ENCODE peak calls at places on chromosome 18, in five cellular contexts. One of them, this sample, is unnamed.
A peak's percentile ranks its signal among the peaks of the same experiment; 100 is the strongest.

GRCh38 chr18:48080546-48080945 is 150.1 kb upstream of the SMAD2 start:
- DNase-seq in tibial nerve: no peak
- DNase-seq in stimulated activated CD4-positive, alpha-beta T cell treated with anti-CD3 and anti-CD28 coated beads, Interleukin-1b, Interleukin-23, amount 100 ng/mL, for 1 hour: no peak
- DNase-seq in GM12891: no peak
- DNase-seq in K562: no peak
- DNase-seq in this sample: no peak

GRCh38 chr18:58845913-58846312 is 18.8 kb upstream of the ZNF532 start:
- DNase-seq in tibial nerve: no peak
- DNase-seq in stimulated activated CD4-positive, alpha-beta T cell treated with anti-CD3 and anti-CD28 coated beads, Interleukin-1b, Interleukin-23, amount 100 ng/mL, for 1 hour: no peak
- DNase-seq in GM12891: no peak
- DNase-seq in K562: no peak
- DNase-seq in this sample: no peak

GRCh38 chr18:44178476-44178875 is 502.2 kb upstream of the SETBP1 start:
- DNase-seq in tibial nerve: no peak
- DNase-seq in GM12891: no peak
- DNase-seq in stimulated activated CD4-positive, alpha-beta T cell treated with anti-CD3 and anti-CD28 coated beads, Interleukin-1b, Interleukin-23, amount 100 ng/mL, for 1 hour: no peak
- DNase-seq in K562: no peak
- DNase-seq in this sample: no peak

GRCh38 chr18:76914314-76914713 is 92.0 kb downstream of the ZNF236 start:
- DNase-seq in tibial nerve: no peak
- DNase-seq in GM12891: no peak
- DNase-seq in stimulated activated CD4-positive, alpha-beta T cell treated with anti-CD3 and anti-CD28 coated beads, Interleukin-1b, Interleukin-23, amount 100 ng/mL, for 1 hour: no peak
- DNase-seq in K562: no peak
- DNase-seq in this sample: no peak

GRCh38 chr18:22060361-22060760 is 109.0 kb upstream of the GATA6 start:
- DNase-seq in K562: no peak
- DNase-seq in GM12891: no peak
- DNase-seq in tibial nerve: no peak
- DNase-seq in stimulated activated CD4-positive, alpha-beta T cell treated with anti-CD3 and anti-CD28 coated beads, Interleukin-1b, Interleukin-23, amount 100 ng/mL, for 1 hour: no peak
- DNase-seq in this sample: no peak

GRCh38 chr18:3411854-3412268 is 38.1 kb upstream of the TGIF1 start:
- DNase-seq in GM12891: no peak
- DNase-seq in stimulated activated CD4-positive, alpha-beta T cell treated with anti-CD3 and anti-CD28 coated beads, Interleukin-1b, Interleukin-23, amount 100 ng/mL, for 1 hour: no peak
- DNase-seq in tibial nerve: no peak
- DNase-seq in K562: no peak
- DNase-seq in this sample: no peak

GRCh38 chr18:48066225-48066652 is 135.8 kb upstream of the SMAD2 start:
- DNase-seq in K562: no peak
- DNase-seq in GM12891: no peak
- DNase-seq in stimulated activated CD4-positive, alpha-beta T cell treated with anti-CD3 and anti-CD28 coated beads, Interleukin-1b, Interleukin-23, amount 100 ng/mL, for 1 hour: no peak
- DNase-seq in tibial nerve: no peak
- DNase-seq in this sample: no peak

GRCh38 chr18:12060182-12060870 is 33.3 kb upstream of the ANKRD62 start:
- DNase-seq in K562: no peak
- DNase-seq in GM12891: no peak
- DNase-seq in tibial nerve: no peak
- DNase-seq in stimulated activated CD4-positive, alpha-beta T cell treated with anti-CD3 and anti-CD28 coated beads, Interleukin-1b, Interleukin-23, amount 100 ng/mL, for 1 hour: no peak
- DNase-seq in this sample: no peak

GRCh38 chr18:24704921-24705620 is 244.6 kb downstream of the HRH4 start:
- DNase-seq in K562: no peak
- DNase-seq in stimulated activated CD4-positive, alpha-beta T cell treated with anti-CD3 and anti-CD28 coated beads, Interleukin-1b, Interleukin-23, amount 100 ng/mL, for 1 hour: no peak
- DNase-seq in GM12891: no peak
- DNase-seq in tibial nerve: no peak
- DNase-seq in this sample: no peak

GRCh38 chr18:23352042-23352441 is 101.0 kb upstream of the RIOK3 start:
- DNase-seq in GM12891: no peak
- DNase-seq in tibial nerve: no peak
- DNase-seq in stimulated activated CD4-positive, alpha-beta T cell treated with anti-CD3 and anti-CD28 coated beads, Interleukin-1b, Interleukin-23, amount 100 ng/mL, for 1 hour: no peak
- DNase-seq in K562: no peak
- DNase-seq in this sample: no peak

GRCh38 chr18:60202702-60203101 is 169.9 kb downstream of the MC4R start:
- DNase-seq in stimulated activated CD4-positive, alpha-beta T cell treated with anti-CD3 and anti-CD28 coated beads, Interleukin-1b, Interleukin-23, amount 100 ng/mL, for 1 hour: no peak
- DNase-seq in tibial nerve: no peak
- DNase-seq in K562: no peak
- DNase-seq in GM12891: no peak
- DNase-seq in this sample: no peak

GRCh38 chr18:10332452-10332851 is 122.0 kb upstream of the APCDD1 start:
- DNase-seq in GM12891: no peak
- DNase-seq in K562: no peak
- DNase-seq in tibial nerve: no peak
- DNase-seq in stimulated activated CD4-positive, alpha-beta T cell treated with anti-CD3 and anti-CD28 coated beads, Interleukin-1b, Interleukin-23, amount 100 ng/mL, for 1 hour: no peak
- DNase-seq in this sample: no peak

GRCh38 chr18:49273201-49273880 is 187.1 kb downstream of the DYM start:
- DNase-seq in stimulated activated CD4-positive, alpha-beta T cell treated with anti-CD3 and anti-CD28 coated beads, Interleukin-1b, Interleukin-23, amount 100 ng/mL, for 1 hour: no peak
- DNase-seq in GM12891: no peak
- DNase-seq in tibial nerve: no peak
- DNase-seq in K562: no peak
- DNase-seq in this sample: no peak

GRCh38 chr18:39191058-39191457 is 1625.5 kb upstream of the CELF4 start:
- DNase-seq in GM12891: no peak
- DNase-seq in K562: no peak
- DNase-seq in tibial nerve: no peak
- DNase-seq in stimulated activated CD4-positive, alpha-beta T cell treated with anti-CD3 and anti-CD28 coated beads, Interleukin-1b, Interleukin-23, amount 100 ng/mL, for 1 hour: no peak
- DNase-seq in this sample: no peak

GRCh38 chr18:48819276-48819675 is 131.5 kb downstream of the SMAD7 start:
- DNase-seq in GM12891: no peak
- DNase-seq in K562: no peak
- DNase-seq in stimulated activated CD4-positive, alpha-beta T cell treated with anti-CD3 and anti-CD28 coated beads, Interleukin-1b, Interleukin-23, amount 100 ng/mL, for 1 hour: no peak
- DNase-seq in tibial nerve: no peak
- DNase-seq in this sample: no peak

GRCh38 chr18:54888933-54889332 is 60.7 kb downstream of the RAB27B start:
- DNase-seq in GM12891: no peak
- DNase-seq in tibial nerve: no peak
- DNase-seq in stimulated activated CD4-positive, alpha-beta T cell treated with anti-CD3 and anti-CD28 coated beads, Interleukin-1b, Interleukin-23, amount 100 ng/mL, for 1 hour: no peak
- DNase-seq in K562: no peak
- DNase-seq in this sample: no peak

GRCh38 chr18:5582054-5582453 is 38.3 kb upstream of the EPB41L3 start:
- DNase-seq in tibial nerve: no peak
- DNase-seq in K562: no peak
- DNase-seq in stimulated activated CD4-positive, alpha-beta T cell treated with anti-CD3 and anti-CD28 coated beads, Interleukin-1b, Interleukin-23, amount 100 ng/mL, for 1 hour: no peak
- DNase-seq in GM12891: no peak
- DNase-seq in this sample: no peak

GRCh38 chr18:70284976-70285610 is 3.8 kb upstream of the SOCS6 start:
- DNase-seq in tibial nerve: no peak
- DNase-seq in K562: no peak
- DNase-seq in stimulated activated CD4-positive, alpha-beta T cell treated with anti-CD3 and anti-CD28 coated beads, Interleukin-1b, Interleukin-23, amount 100 ng/mL, for 1 hour: no peak
- DNase-seq in GM12891: no peak
- DNase-seq in this sample: no peak

GRCh38 chr18:52670903-52671302 is 330.9 kb downstream of the DCC start:
- DNase-seq in GM12891: no peak
- DNase-seq in stimulated activated CD4-positive, alpha-beta T cell treated with anti-CD3 and anti-CD28 coated beads, Interleukin-1b, Interleukin-23, amount 100 ng/mL, for 1 hour: no peak
- DNase-seq in K562: no peak
- DNase-seq in tibial nerve: no peak
- DNase-seq in this sample: no peak

GRCh38 chr18:5317186-5317585 is 21.7 kb upstream of the ZBTB14 start:
- DNase-seq in tibial nerve: no peak
- DNase-seq in GM12891: no peak
- DNase-seq in stimulated activated CD4-positive, alpha-beta T cell treated with anti-CD3 and anti-CD28 coated beads, Interleukin-1b, Interleukin-23, amount 100 ng/mL, for 1 hour: no peak
- DNase-seq in K562: no peak
- DNase-seq in this sample: no peak

GRCh38 chr18:61589724-61590065 is 256.5 kb downstream of the CDH20 start:
- DNase-seq in tibial nerve: no peak
- DNase-seq in GM12891: no peak
- DNase-seq in stimulated activated CD4-positive, alpha-beta T cell treated with anti-CD3 and anti-CD28 coated beads, Interleukin-1b, Interleukin-23, amount 100 ng/mL, for 1 hour: no peak
- DNase-seq in K562: no peak
- DNase-seq in this sample: no peak

GRCh38 chr18:45386256-45386655 is 229.0 kb upstream of the SLC14A2 start:
- DNase-seq in GM12891: no peak
- DNase-seq in tibial nerve: no peak
- DNase-seq in K562: peak; percentile 7
- DNase-seq in stimulated activated CD4-positive, alpha-beta T cell treated with anti-CD3 and anti-CD28 coated beads, Interleukin-1b, Interleukin-23, amount 100 ng/mL, for 1 hour: no peak
- DNase-seq in this sample: no peak

GRCh38 chr18:58638446-58638845 is 9.6 kb upstream of the ALPK2 start:
- DNase-seq in tibial nerve: no peak
- DNase-seq in GM12891: no peak
- DNase-seq in stimulated activated CD4-positive, alpha-beta T cell treated with anti-CD3 and anti-CD28 coated beads, Interleukin-1b, Interleukin-23, amount 100 ng/mL, for 1 hour: no peak
- DNase-seq in K562: no peak
- DNase-seq in this sample: no peak

GRCh38 chr18:33835419-33835818 is 257.4 kb downstream of the ASXL3 start:
- DNase-seq in K562: no peak
- DNase-seq in stimulated activated CD4-positive, alpha-beta T cell treated with anti-CD3 and anti-CD28 coated beads, Interleukin-1b, Interleukin-23, amount 100 ng/mL, for 1 hour: no peak
- DNase-seq in GM12891: no peak
- DNase-seq in tibial nerve: no peak
- DNase-seq in this sample: no peak

GRCh38 chr18:46477425-46478011 is 179.5 kb downstream of the LOXHD1 start:
- DNase-seq in GM12891: no peak
- DNase-seq in tibial nerve: no peak
- DNase-seq in stimulated activated CD4-positive, alpha-beta T cell treated with anti-CD3 and anti-CD28 coated beads, Interleukin-1b, Interleukin-23, amount 100 ng/mL, for 1 hour: no peak
- DNase-seq in K562: no peak
- DNase-seq in this sample: no peak

GRCh38 chr18:34514957-34515356 is 195.1 kb upstream of the DTNA start:
- DNase-seq in stimulated activated CD4-positive, alpha-beta T cell treated with anti-CD3 and anti-CD28 coated beads, Interleukin-1b, Interleukin-23, amount 100 ng/mL, for 1 hour: no peak
- DNase-seq in GM12891: no peak
- DNase-seq in tibial nerve: no peak
- DNase-seq in K562: no peak
- DNase-seq in this sample: no peak

GRCh38 chr18:46569211-46569610 is 87.8 kb downstream of the LOXHD1 start:
- DNase-seq in stimulated activated CD4-positive, alpha-beta T cell treated with anti-CD3 and anti-CD28 coated beads, Interleukin-1b, Interleukin-23, amount 100 ng/mL, for 1 hour: no peak
- DNase-seq in GM12891: no peak
- DNase-seq in tibial nerve: no peak
- DNase-seq in K562: no peak
- DNase-seq in this sample: no peak

GRCh38 chr18:32011193-32011592 is 7.4 kb upstream of the RNF125 start:
- DNase-seq in tibial nerve: no peak
- DNase-seq in GM12891: no peak
- DNase-seq in K562: no peak
- DNase-seq in stimulated activated CD4-positive, alpha-beta T cell treated with anti-CD3 and anti-CD28 coated beads, Interleukin-1b, Interleukin-23, amount 100 ng/mL, for 1 hour: no peak
- DNase-seq in this sample: no peak

GRCh38 chr18:74722237-74722636 is 124.6 kb downstream of the ZNF407 start:
- DNase-seq in GM12891: no peak
- DNase-seq in stimulated activated CD4-positive, alpha-beta T cell treated with anti-CD3 and anti-CD28 coated beads, Interleukin-1b, Interleukin-23, amount 100 ng/mL, for 1 hour: no peak
- DNase-seq in tibial nerve: no peak
- DNase-seq in K562: no peak
- DNase-seq in this sample: no peak

GRCh38 chr18:42719221-42719620 is 396.3 kb downstream of the RIT2 start:
- DNase-seq in tibial nerve: no peak
- DNase-seq in K562: no peak
- DNase-seq in stimulated activated CD4-positive, alpha-beta T cell treated with anti-CD3 and anti-CD28 coated beads, Interleukin-1b, Interleukin-23, amount 100 ng/mL, for 1 hour: no peak
- DNase-seq in GM12891: no peak
- DNase-seq in this sample: no peak

This sample was measured in esophagus squamous epithelium.